ENCODE peak calls at places on chromosomes 6 and 20, in ten cellular contexts. N, O, S, U, Y, B, Z, F, R and I are unnamed samples.

GRCh38 chr6:53347250-53347920 is 1.4 kb downstream of the ELOVL5 start:
- DNase-seq in N (peak), O (peak), S (no peak), U (no peak), Y (peak), B (peak), Z (peak), F (no peak), R (peak), I (peak)

GRCh38 chr6:117992856-117993255 is 85.8 kb downstream of the SLC35F1 start:
- DNase-seq in N (no peak), O (no peak), S (no peak), U (no peak), Y (no peak), B (no peak), Z (no peak), F (no peak), R (peak), I (no peak)

GRCh38 chr20:48052492-48052870 is 267.2 kb upstream of the SULF2 start:
- DNase-seq in N (peak), O (no peak), S (no peak), U (no peak), Y (peak), B (no peak), Z (no peak), F (no peak), R (no peak), I (peak)

GRCh38 chr6:139943391-139943790 is 568.9 kb upstream of the CITED2 start:
- DNase-seq in N (peak), O (peak), S (no peak), U (no peak), Y (peak), B (peak), Z (no peak), F (peak), R (peak), I (peak)

GRCh38 chr6:150336299-150336698 is 32.5 kb upstream of the IYD start:
- DNase-seq in N (peak), O (peak), S (no peak), U (no peak), Y (peak), B (peak), Z (no peak), F (no peak), R (no peak), I (peak)

GRCh38 chr20:10306440-10307358 is 88.1 kb downstream of the SNAP25 start:
- DNase-seq in N (peak), O (peak), S (no peak), U (no peak), Y (peak), B (peak), Z (no peak), F (no peak), R (peak), I (peak)

GRCh38 chr6:80466981-80467380 is 360.5 kb downstream of the BCKDHB start:
- DNase-seq in N (no peak), O (no peak), S (no peak), U (no peak), Y (no peak), B (peak), Z (no peak), F (no peak), R (no peak), I (no peak)

GRCh38 chr6:160301341-160301740 is 42.7 kb upstream of the SLC22A2 start:
- DNase-seq in N (no peak), O (no peak), S (no peak), U (no peak), Y (no peak), B (no peak), Z (no peak), F (no peak), R (no peak), I (no peak)

GRCh38 chr6:107361568-107362270 is 97.6 kb downstream of the PDSS2 start:
- DNase-seq in N (no peak), O (peak), S (no peak), U (no peak), Y (peak), B (peak), Z (peak), F (no peak), R (peak), I (no peak)

GRCh38 chr6:48826884-48827701 is 636.0 kb downstream of the MMUT start:
- DNase-seq in N (peak), O (peak), S (peak), U (no peak), Y (peak), B (peak), Z (no peak), F (peak), R (peak), I (peak)

GRCh38 chr20:54377992-54378773 is 97.2 kb upstream of the DOK5 start:
- DNase-seq in N (no peak), O (no peak), S (no peak), U (no peak), Y (no peak), B (no peak), Z (no peak), F (no peak), R (no peak), I (no peak)

GRCh38 chr20:48051810-48052491 is 266.7 kb upstream of the SULF2 start:
- DNase-seq in N (peak), O (peak), S (peak), U (no peak), Y (peak), B (peak), Z (no peak), F (no peak), R (peak), I (peak)

GRCh38 chr6:73394577-73395354 is at the start of gene DDX43:
- DNase-seq in N (peak), O (no peak), S (peak), U (peak), Y (peak), B (peak), Z (no peak), F (no peak), R (peak), I (peak)

GRCh38 chr6:156775717-156776116 is 1.5 kb upstream of the ARID1B start:
- DNase-seq in N (peak), O (no peak), S (no peak), U (no peak), Y (no peak), B (peak), Z (no peak), F (no peak), R (no peak), I (no peak)

GRCh38 chr6:127902933-127903332 is 2.1 kb upstream of the THEMIS start:
- DNase-seq in N (no peak), O (no peak), S (no peak), U (no peak), Y (no peak), B (no peak), Z (no peak), F (no peak), R (no peak), I (no peak)

GRCh38 chr20:38714308-38714707 is 10.0 kb upstream of the SLC32A1 start:
- DNase-seq in N (no peak), O (no peak), S (no peak), U (no peak), Y (no peak), B (no peak), Z (no peak), F (no peak), R (no peak), I (no peak)

GRCh38 chr6:168599118-168599494 is 158.1 kb downstream of the SMOC2 start:
- DNase-seq in N (no peak), O (no peak), S (no peak), U (no peak), Y (no peak), B (no peak), Z (no peak), F (no peak), R (no peak), I (no peak)

GRCh38 chr6:104349191-104349590 is 510.5 kb downstream of the HACE1 start:
- DNase-seq in N (peak), O (no peak), S (no peak), U (no peak), Y (no peak), B (no peak), Z (no peak), F (no peak), R (no peak), I (no peak)

GRCh38 chr6:35624341-35625070 is 64.2 kb downstream of the FKBP5 start:
- DNase-seq in N (peak), O (no peak), S (no peak), U (no peak), Y (peak), B (no peak), Z (peak), F (peak), R (no peak), I (no peak)
- TF ChIP-seq CTCF in N (peak), O (peak), S (peak), U (peak), Y (peak), B (peak), Z (peak), F (peak), R (peak), I (peak)

GRCh38 chr20:57618766-57619052 is 1.5 kb downstream of the ZBP1 start:
- DNase-seq in N (no peak), O (no peak), S (no peak), U (no peak), Y (no peak), B (no peak), Z (no peak), F (no peak), R (no peak), I (no peak)
- H3K4me3 ChIP-seq in N (no peak), O (no peak), S (no peak), U (peak), Y (no peak), B (no peak), Z (no peak), F (no peak), R (no peak), I (no peak)

GRCh38 chr6:155335265-155335664 is 21.0 kb upstream of the TFB1M start:
- DNase-seq in N (no peak), O (no peak), S (no peak), U (no peak), Y (no peak), B (no peak), Z (no peak), F (no peak), R (no peak), I (no peak)

GRCh38 chr6:155341130-155341828 is 27.0 kb upstream of the TFB1M start:
- DNase-seq in N (no peak), O (peak), S (no peak), U (no peak), Y (peak), B (peak), Z (no peak), F (no peak), R (peak), I (no peak)

GRCh38 chr6:155344341-155345006 is 30.2 kb upstream of the TFB1M start:
- DNase-seq in N (no peak), O (no peak), S (no peak), U (no peak), Y (no peak), B (no peak), Z (no peak), F (no peak), R (no peak), I (no peak)

GRCh38 chr6:155340464-155341129 is 26.3 kb upstream of the TFB1M start:
- DNase-seq in N (no peak), O (peak), S (no peak), U (no peak), Y (peak), B (peak), Z (no peak), F (peak), R (peak), I (peak)
- TF ChIP-seq CTCF in N (peak), O (peak), S (no peak), U (no peak), Y (peak), B (peak), Z (peak), F (no peak), R (peak), I (peak)

GRCh38 chr6:46849361-46849690 is 56.1 kb downstream of the MEP1A start:
- DNase-seq in N (no peak), O (no peak), S (no peak), U (no peak), Y (no peak), B (no peak), Z (no peak), F (no peak), R (peak), I (peak)
- H3K4me3 ChIP-seq in N (no peak), O (no peak), S (no peak), U (no peak), Y (no peak), B (no peak), Z (no peak), F (no peak), R (no peak), I (no peak)

GRCh38 chr6:121617388-121617787 is 181.9 kb downstream of the GJA1 start:
- DNase-seq in N (no peak), O (no peak), S (no peak), U (no peak), Y (no peak), B (no peak), Z (no peak), F (no peak), R (no peak), I (no peak)

GRCh38 chr6:121614115-121614514 is 178.7 kb downstream of the GJA1 start:
- DNase-seq in N (peak), O (peak), S (no peak), U (no peak), Y (no peak), B (peak), Z (no peak), F (no peak), R (no peak), I (no peak)

GRCh38 chr6:121616411-121616810 is 181.0 kb downstream of the GJA1 start:
- DNase-seq in N (no peak), O (no peak), S (no peak), U (no peak), Y (no peak), B (no peak), Z (no peak), F (no peak), R (no peak), I (peak)

GRCh38 chr6:121612916-121613315 is 177.5 kb downstream of the GJA1 start:
- DNase-seq in N (no peak), O (no peak), S (no peak), U (no peak), Y (no peak), B (no peak), Z (no peak), F (no peak), R (no peak), I (no peak)

DNA sequence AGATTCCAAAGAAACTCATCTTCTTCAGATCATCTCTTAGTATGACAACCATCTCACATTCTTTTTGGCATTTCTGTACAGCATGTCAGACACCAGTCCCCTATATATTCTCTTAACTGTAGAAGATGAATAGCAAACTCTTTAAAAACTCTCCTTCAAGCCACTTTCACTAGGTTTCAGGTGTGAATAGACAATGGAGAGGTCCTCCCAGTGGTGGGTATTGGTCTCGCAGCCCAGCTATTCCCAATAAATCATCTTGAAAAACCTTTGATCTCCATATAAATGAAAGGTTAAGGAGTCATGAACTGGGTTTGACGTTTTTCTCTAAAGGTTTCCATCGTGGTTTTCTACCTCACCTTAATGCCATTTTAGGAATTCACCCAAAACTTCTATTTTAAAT is 180.0 kb downstream of the GJA1 start:
- DNase-seq in N (peak), O (no peak), S (no peak), U (no peak), Y (no peak), B (no peak), Z (no peak), F (peak), R (no peak), I (peak)
- TF ChIP-seq CTCF in N (peak), O (peak), S (no peak), U (peak), Y (peak), B (peak), Z (no peak), F (no peak), R (peak), I (peak)

GRCh38 chr20:44401770-44402390 is 46.4 kb downstream of the HNF4A start:
- DNase-seq in N (no peak), O (no peak), S (no peak), U (no peak), Y (no peak), B (no peak), Z (no peak), F (no peak), R (no peak), I (no peak)
- H3K4me3 ChIP-seq in N (no peak), O (no peak), S (no peak), U (no peak), Y (no peak), B (no peak), Z (no peak), F (peak), R (no peak), I (no peak)

DNA sequence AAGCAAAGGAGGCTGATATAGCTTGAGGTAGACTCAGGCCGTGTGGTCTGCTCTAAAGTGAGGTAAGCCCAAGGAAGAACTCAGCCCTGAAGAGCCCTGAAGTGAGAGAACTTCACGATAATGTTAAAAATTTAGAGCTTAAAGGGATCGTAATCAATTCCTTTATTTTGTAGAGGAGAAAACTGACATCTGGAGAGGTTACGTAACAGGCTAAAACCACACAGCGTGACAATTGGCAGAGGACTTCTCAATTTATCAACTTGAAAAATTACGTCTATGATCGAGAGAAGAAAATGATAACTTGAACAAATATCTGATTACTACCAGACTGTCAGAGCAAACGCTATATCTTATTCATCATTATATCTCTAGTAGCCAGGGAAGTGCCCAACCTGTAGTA is 121.8 kb upstream of the FOXO3 start:
- DNase-seq in N (no peak), O (no peak), S (no peak), U (no peak), Y (peak), B (no peak), Z (no peak), F (no peak), R (no peak), I (no peak)
- TF ChIP-seq CTCF in N (no peak), O (no peak), S (no peak), U (no peak), Y (no peak), B (no peak), Z (no peak), F (no peak), R (no peak), I (no peak)